ENCODE peak calls at places on chromosomes 11 and 22, in nine cellular contexts. G is activated T-helper 9 cell treated with anti-CD3 and anti-CD28 coated beads, Interleukin-2, amount 50 U/mL, for 16 hours; Q is CD8-positive, alpha-beta memory T cell; J is AG04450; F is activated CD8-positive, alpha-beta memory T cell treated with anti-CD3 and anti-CD28 coated beads, Interleukin-2, amount 50 U/mL, for 48 hours; K is RWPE1; T is HT1080; L is CD8-positive, alpha-beta T cell; O is pulmonary artery endothelial cell. U is an unnamed sample.

GRCh38 chr11:131447268-131447667 is 76.9 kb downstream of the NTM start:
- DNase-seq in G (no peak), Q (no peak), O (no peak), K (no peak), F (no peak), L (no peak), T (no peak), J (no peak), U (no peak)

GRCh38 chr11:125123947-125124633 is 12.7 kb upstream of the TMEM218 start:
- DNase-seq in J (no peak), L (no peak), G (peak), O (peak), T (peak), F (no peak), K (peak), Q (peak), U (no peak)

GRCh38 chr11:57773026-57773598 is 11.5 kb downstream of the CTNND1 start:
- DNase-seq in J (no peak), K (no peak), L (no peak), G (no peak), T (no peak), F (no peak), Q (no peak), O (no peak), U (no peak)

GRCh38 chr11:121443688-121444275 is 8.3 kb upstream of the SORL1 start:
- DNase-seq in G (no peak), T (no peak), O (no peak), J (no peak), F (no peak), L (no peak), K (no peak), Q (no peak), U (no peak)

GRCh38 chr11:127003260-127003981 is 2.9 kb upstream of the KIRREL3 start:
- DNase-seq in O (no peak), L (no peak), T (peak), G (no peak), F (peak), J (no peak), K (no peak), Q (no peak), U (no peak)

GRCh38 chr22:24430431-24431308 is 3.3 kb downstream of the ADORA2A start:
- DNase-seq in G (no peak), K (no peak), O (no peak), Q (no peak), J (no peak), L (no peak), F (no peak), T (no peak), U (no peak)

GRCh38 chr22:38436629-38437395 is 18.2 kb downstream of the KCNJ4 start:
- DNase-seq in F (no peak), T (no peak), O (no peak), J (no peak), G (no peak), Q (no peak), L (no peak), K (no peak), U (no peak)

GRCh38 chr22:31970490-31971444 is 26.4 kb downstream of the YWHAH start:
- DNase-seq in Q (peak), O (no peak), F (peak), L (peak), K (peak), J (peak), T (peak), G (peak), U (peak)

GRCh38 chr22:44691796-44692661 is 10.0 kb upstream of the PRR5 start:
- DNase-seq in O (no peak), J (no peak), K (no peak), Q (no peak), T (no peak), G (no peak), F (no peak), L (no peak), U (no peak)

GRCh38 chr11:83725718-83726117 is 439.6 kb upstream of the CCDC90B start:
- DNase-seq in J (no peak), G (no peak), O (no peak), L (no peak), Q (no peak), K (no peak), T (no peak), F (no peak), U (no peak)

GRCh38 chr11:120034881-120035620 is 102.9 kb downstream of the TRIM29 start:
- DNase-seq in L (no peak), J (no peak), K (no peak), F (peak), Q (no peak), T (no peak), O (no peak), G (no peak), U (no peak)

GRCh38 chr11:12239396-12240298 is 129.3 kb downstream of the MICAL2 start:
- DNase-seq in T (peak), F (no peak), L (no peak), Q (no peak), K (no peak), J (no peak), O (peak), G (no peak), U (no peak)

GRCh38 chr22:41699264-41700104 is at the start of gene MEI1:
- DNase-seq in J (peak), K (peak), Q (peak), O (peak), G (peak), L (peak), T (peak), F (peak), U (no peak)

GRCh38 chr11:105774899-105775298 is 165.0 kb downstream of the GRIA4 start:
- DNase-seq in F (no peak), K (no peak), L (no peak), J (no peak), T (no peak), Q (no peak), O (no peak), G (no peak), U (no peak)

GRCh38 chr11:133064152-133064877 is 468.0 kb downstream of the OPCML start:
- DNase-seq in Q (no peak), K (no peak), L (no peak), O (no peak), F (peak), T (peak), G (no peak), J (peak), U (no peak)

GRCh38 chr11:697811-698311 is 2.2 kb downstream of the TMEM80 start:
- DNase-seq in J (no peak), K (no peak), Q (no peak), T (peak), L (no peak), O (no peak), F (no peak), G (no peak), U (no peak)

GRCh38 chr22:31082606-31083376 is 1.7 kb downstream of the SMTN start:
- DNase-seq in T (peak), F (peak), L (no peak), Q (no peak), G (no peak), J (no peak), O (no peak), K (no peak), U (no peak)

U was measured in Panc1.